ENCODE peak calls at places on chromosome 1, in ten cellular contexts. Q is fibroblast of lung, X is adipocyte, V is Panc1, Y is ascending aorta, K is neural progenitor cell, N is IMR-90, E is hepatocyte, A is endothelial cell of umbilical vein, B is mucosa of descending colon. L is an unnamed sample. For H3K9me3, the result is how much of the 10 kb centered on the place peaks cover.

GRCh38 chr1:25890249-25891034 is 14.9 kb upstream of the PAQR7 start:
- DNase-seq in V (peak), B (peak), K (no peak), N (peak), E (peak), A (no peak), Y (no peak), X (peak), Q (peak), L (no peak)

GRCh38 chr1:218164111-218164929 is 120.8 kb upstream of the RRP15 start:
- DNase-seq in K (peak), X (peak), N (peak), V (no peak), E (peak), Q (peak), B (peak), A (peak), Y (no peak), L (peak)

GRCh38 chr1:12111741-12112140 is 48.6 kb downstream of the TNFRSF8 start:
- DNase-seq in B (no peak), Q (no peak), K (no peak), E (no peak), Y (no peak), A (no peak), V (no peak), X (no peak), N (no peak), L (no peak)

GRCh38 chr1:214429951-214430742 is 121.3 kb downstream of the PTPN14 start:
- DNase-seq in K (no peak), N (peak), V (no peak), E (no peak), A (no peak), X (no peak), Q (peak), Y (no peak), B (no peak), L (no peak)

GRCh38 chr1:150981805-150982712 is at the start of gene ANXA9:
- DNase-seq in K (no peak), V (no peak), N (no peak), Q (no peak), X (no peak), Y (no peak), A (no peak), B (peak), E (peak), L (no peak)

GRCh38 chr1:70331962-70332361 is 22.6 kb downstream of the ANKRD13C start:
- DNase-seq in V (no peak), K (no peak), N (no peak), E (no peak), B (no peak), Q (peak), Y (no peak), X (no peak), A (no peak), L (no peak)

GRCh38 chr1:184296466-184297243 is 90.2 kb upstream of the C1orf21 start:
- DNase-seq in N (peak), E (peak), Y (peak), B (peak), K (no peak), V (no peak), A (peak), Q (peak), X (peak), L (peak)

GRCh38 chr1:30847358-30847972 is 61.1 kb downstream of the SDC3 start:
- DNase-seq in Y (peak), B (peak), V (no peak), Q (peak), X (no peak), N (peak), K (peak), E (peak), A (peak), L (peak)

GRCh38 chr1:6498576-6499111 is 7.2 kb upstream of the PLEKHG5 start:
- DNase-seq in B (no peak), Y (no peak), A (no peak), E (no peak), V (no peak), N (no peak), X (no peak), Q (no peak), K (no peak), L (no peak)

GRCh38 chr1:175498002-175498401 is 245.4 kb downstream of the TNR start:
- DNase-seq in E (no peak), B (no peak), K (no peak), Q (peak), V (no peak), Y (no peak), X (peak), A (no peak), N (no peak), L (no peak)

GRCh38 chr1:19091539-19091938 is 118.5 kb downstream of the UBR4 start:
- DNase-seq in B (no peak), K (no peak), E (no peak), Y (no peak), Q (no peak), A (no peak), N (peak), X (peak), V (no peak), L (no peak)

GRCh38 chr1:222817529-222817928 is 2.7 kb downstream of the DISP1 start:
- DNase-seq in E (peak), N (peak), A (peak), Y (peak), K (no peak), X (peak), Q (peak), B (no peak), V (peak), L (no peak)

GRCh38 chr1:156893048-156893953 is at the start of gene PEAR1:
- DNase-seq in K (peak), Q (peak), A (peak), Y (no peak), B (no peak), V (no peak), E (peak), N (peak), X (peak), L (no peak)

GRCh38 chr1:171563675-171564074 is 58.4 kb upstream of the MYOCOS start:
- DNase-seq in X (peak), K (no peak), B (no peak), Q (peak), V (no peak), N (peak), E (no peak), A (no peak), Y (no peak), L (no peak)

DNA sequence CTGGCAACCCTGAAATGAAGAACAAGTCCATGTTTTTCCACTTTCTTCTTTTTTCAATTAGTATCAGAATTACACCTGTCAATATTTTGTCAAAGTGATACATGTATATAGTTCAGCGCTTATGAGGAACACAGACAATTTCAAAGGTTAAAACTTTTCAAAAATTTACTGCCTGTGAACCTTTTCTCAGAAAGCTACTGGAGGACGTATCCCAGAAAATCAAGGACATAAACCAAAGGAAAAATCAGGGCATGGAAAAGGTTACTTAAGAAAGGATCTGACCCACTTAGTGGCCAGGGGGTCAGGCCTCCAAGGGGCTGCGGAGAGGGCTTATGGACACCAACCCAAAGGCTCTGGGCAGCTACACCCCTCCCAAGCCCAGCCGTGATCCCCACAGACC is 81.1 kb upstream of the ACTRT2 start:
- DNase-seq in Q (no peak), Y (no peak), E (no peak), X (no peak), N (no peak), B (no peak), V (no peak), K (no peak), A (no peak), L (no peak)
- H3K9me3 ChIP-seq in Q (under half), Y (under half), E (under half), X (under half), N (half or more), B (under half), V (under half), K (under half), A (under half), L (under half)

GRCh38 chr1:199932462-199932861 is 95.0 kb upstream of the NR5A2 start:
- DNase-seq in V (no peak), A (no peak), B (no peak), Y (no peak), Q (no peak), N (no peak), E (no peak), X (no peak), K (no peak), L (no peak)
- H3K4me3 ChIP-seq in V (peak), A (no peak), B (no peak), Y (no peak), Q (no peak), N (no peak), E (no peak), X (no peak), K (no peak), L (no peak)

GRCh38 chr1:247948558-247948957 is at the start of gene OR2L8:
- DNase-seq in Q (no peak), K (no peak), X (no peak), V (no peak), B (no peak), N (no peak), Y (no peak), E (no peak), A (no peak), L (no peak)
- H3K9me3 ChIP-seq in Q (under half), K (under half), X (under half), V (under half), B (under half), N (under half), Y (under half), E (under half), A (under half), L (under half)

GRCh38 chr1:23798662-23799142 is 1.9 kb downstream of the GALE start:
- DNase-seq in Y (no peak), V (no peak), B (no peak), X (no peak), Q (no peak), E (no peak), A (no peak), K (no peak), N (no peak), L (no peak)
- H3K4me3 ChIP-seq in Y (no peak), V (peak), B (no peak), X (no peak), Q (no peak), E (no peak), A (no peak), K (peak), N (no peak), L (no peak)